ENCODE peak calls at places on chromosomes 2 and 18, in nine cellular contexts. I, M, O, S, X, D, U, B and L are unnamed samples.

GRCh38 chr2:46375566-46376125 is 78.4 kb downstream of the EPAS1 start:
- DNase-seq in I (no peak), M (no peak), O (no peak), S (no peak), X (no peak), D (no peak), U (no peak), B (no peak), L (no peak)

GRCh38 chr2:104704846-104705245 is 149.1 kb upstream of the POU3F3 start:
- DNase-seq in I (no peak), M (no peak), O (no peak), S (no peak), X (no peak), D (no peak), U (no peak), B (no peak), L (no peak)

GRCh38 chr2:62216616-62217015 is 20.7 kb downstream of the B3GNT2 start:
- DNase-seq in I (no peak), M (no peak), O (peak), S (no peak), X (no peak), D (peak), U (no peak), B (peak), L (peak)

GRCh38 chr18:10242922-10243680 is 211.3 kb upstream of the APCDD1 start:
- DNase-seq in I (peak), M (no peak), O (no peak), S (no peak), X (no peak), D (no peak), U (no peak), B (no peak), L (no peak)

GRCh38 chr2:39499336-39499735 is 62.3 kb upstream of the MAP4K3 start:
- DNase-seq in I (no peak), M (no peak), O (no peak), S (no peak), X (no peak), D (peak), U (no peak), B (no peak), L (no peak)

GRCh38 chr2:98907966-98908905 is 27.8 kb downstream of the CRACDL start:
- DNase-seq in I (no peak), M (peak), O (peak), S (no peak), X (no peak), D (peak), U (peak), B (no peak), L (no peak)

GRCh38 chr2:106117882-106118684 is 76.0 kb downstream of the UXS1 start:
- DNase-seq in I (no peak), M (no peak), O (no peak), S (no peak), X (no peak), D (peak), U (no peak), B (no peak), L (peak)

GRCh38 chr2:20012282-20013060 is at the start of gene MATN3:
- DNase-seq in I (peak), M (no peak), O (peak), S (no peak), X (no peak), D (peak), U (peak), B (no peak), L (peak)

GRCh38 chr18:21831413-21831831 is 90.8 kb downstream of the MIB1 start:
- DNase-seq in I (no peak), M (no peak), O (peak), S (no peak), X (no peak), D (no peak), U (no peak), B (peak), L (no peak)

GRCh38 chr18:9549405-9549804 is 65.0 kb downstream of the PPP4R1 start:
- DNase-seq in I (no peak), M (no peak), O (no peak), S (no peak), X (no peak), D (no peak), U (no peak), B (no peak), L (no peak)

GRCh38 chr2:227717687-227718567 is at the start of gene SLC19A3:
- DNase-seq in I (peak), M (peak), O (peak), S (no peak), X (no peak), D (peak), U (peak), B (peak), L (peak)

GRCh38 chr2:231360401-231360800 is 35.1 kb upstream of the B3GNT7 start:
- DNase-seq in I (peak), M (no peak), O (no peak), S (no peak), X (no peak), D (no peak), U (no peak), B (no peak), L (no peak)

GRCh38 chr2:134097740-134098139 is 156.1 kb upstream of the MGAT5 start:
- DNase-seq in I (no peak), M (no peak), O (no peak), S (no peak), X (no peak), D (no peak), U (no peak), B (no peak), L (no peak)

GRCh38 chr18:78769502-78770113 is 210.0 kb upstream of the SALL3 start:
- DNase-seq in I (no peak), M (peak), O (no peak), S (no peak), X (no peak), D (no peak), U (no peak), B (no peak), L (no peak)

GRCh38 chr2:235458839-235459273 is 35.0 kb upstream of the AGAP1 start:
- DNase-seq in I (no peak), M (no peak), O (peak), S (no peak), X (no peak), D (peak), U (no peak), B (peak), L (no peak)

GRCh38 chr2:24365051-24365450 is 4.7 kb upstream of the ITSN2 start:
- DNase-seq in I (no peak), M (no peak), O (peak), S (no peak), X (no peak), D (peak), U (no peak), B (no peak), L (no peak)

GRCh38 chr2:95347681-95348608 is 50.8 kb downstream of the KCNIP3 start:
- DNase-seq in I (peak), M (peak), O (no peak), S (no peak), X (no peak), D (no peak), U (no peak), B (no peak), L (no peak)

GRCh38 chr2:35548171-35548570 is 807.4 kb upstream of the CRIM1 start:
- DNase-seq in I (no peak), M (no peak), O (peak), S (no peak), X (no peak), D (peak), U (no peak), B (peak), L (peak)

GRCh38 chr2:88600038-88600465 is 27.2 kb downstream of the EIF2AK3 start:
- DNase-seq in I (peak), M (no peak), O (peak), S (peak), X (peak), D (peak), U (peak), B (peak), L (peak)

GRCh38 chr2:165681841-165682240 is 112.2 kb downstream of the GALNT3 start:
- DNase-seq in I (no peak), M (no peak), O (no peak), S (no peak), X (no peak), D (no peak), U (no peak), B (no peak), L (no peak)

GRCh38 chr2:202355993-202356505 is 20.1 kb upstream of the BMPR2 start:
- DNase-seq in I (no peak), M (no peak), O (no peak), S (no peak), X (no peak), D (no peak), U (no peak), B (no peak), L (no peak)

GRCh38 chr2:216195565-216195978 is 86.4 kb downstream of the XRCC5 start:
- DNase-seq in I (no peak), M (no peak), O (peak), S (no peak), X (no peak), D (peak), U (no peak), B (peak), L (peak)

GRCh38 chr2:203453858-203454451 is 81.1 kb downstream of the RAPH1 start:
- DNase-seq in I (no peak), M (no peak), O (peak), S (no peak), X (peak), D (peak), U (peak), B (peak), L (peak)

GRCh38 chr2:208653383-208653782 is 246.8 kb downstream of the PTH2R start:
- DNase-seq in I (no peak), M (no peak), O (no peak), S (no peak), X (no peak), D (no peak), U (no peak), B (no peak), L (no peak)

GRCh38 chr2:123953848-123954247 is 71.2 kb upstream of the CNTNAP5 start:
- DNase-seq in I (no peak), M (no peak), O (peak), S (no peak), X (no peak), D (peak), U (no peak), B (peak), L (peak)

GRCh38 chr2:72148975-72149555 is 1.4 kb upstream of the CYP26B1 start:
- DNase-seq in I (peak), M (peak), O (peak), S (no peak), X (no peak), D (no peak), U (peak), B (peak), L (peak)

GRCh38 chr2:60251247-60251646 is 302.2 kb downstream of the BCL11A start:
- DNase-seq in I (no peak), M (no peak), O (no peak), S (no peak), X (no peak), D (no peak), U (no peak), B (no peak), L (no peak)

GRCh38 chr2:46277470-46278190 is 19.6 kb upstream of the EPAS1 start:
- DNase-seq in I (no peak), M (no peak), O (no peak), S (no peak), X (no peak), D (peak), U (no peak), B (no peak), L (no peak)